ENCODE peak calls at places on chromosomes 13 and 19, in eight cellular contexts. L, I, K, S, G, V, M and X are unnamed samples.

GRCh38 chr13:50928609-50929274 is 19.2 kb downstream of the RNASEH2B start:
- DNase-seq in G (no peak), M (no peak), K (no peak), L (no peak), V (no peak), S (no peak), I (no peak), X (no peak)

GRCh38 chr13:96020155-96020575 is 33.0 kb downstream of the UGGT2 start:
- DNase-seq in V (peak), S (peak), L (peak), I (peak), M (peak), K (peak), G (no peak), X (no peak)

GRCh38 chr19:35757231-35757748 is 461 bp upstream of the HSPB6 start:
- DNase-seq in V (peak), S (peak), L (peak), M (no peak), K (peak), I (no peak), G (peak), X (peak)

GRCh38 chr19:21751379-21751778 is 16.0 kb downstream of the ZNF100 start:
- DNase-seq in G (no peak), L (no peak), I (no peak), K (no peak), V (no peak), S (no peak), M (no peak), X (no peak)

GRCh38 chr13:89514534-89515312 is 1832.8 kb upstream of the MIR17HG start:
- DNase-seq in K (no peak), S (no peak), V (peak), M (no peak), I (no peak), G (no peak), L (peak), X (no peak)

GRCh38 chr19:21668072-21668471 is 99.3 kb downstream of the ZNF100 start:
- DNase-seq in V (no peak), M (no peak), S (no peak), L (no peak), G (no peak), I (no peak), K (no peak), X (no peak)

GRCh38 chr13:95039415-95039814 is 261.8 kb downstream of the ABCC4 start:
- DNase-seq in L (no peak), S (no peak), M (no peak), V (no peak), I (no peak), K (no peak), G (no peak), X (no peak)

GRCh38 chr19:32646556-32646955 is 28.4 kb downstream of the ANKRD27 start:
- DNase-seq in K (no peak), M (no peak), L (no peak), S (no peak), I (no peak), G (no peak), V (no peak), X (no peak)

GRCh38 chr13:31200636-31200970 is 828 bp downstream of the B3GLCT start:
- DNase-seq in G (peak), S (peak), I (no peak), V (peak), M (peak), K (no peak), L (peak), X (peak)

GRCh38 chr19:934197-934840 is 8.5 kb downstream of the ARID3A start:
- DNase-seq in V (no peak), K (no peak), G (no peak), M (no peak), S (no peak), I (no peak), L (no peak), X (no peak)

GRCh38 chr19:49080392-49080791 is 4.9 kb upstream of the SNRNP70 start:
- DNase-seq in V (no peak), L (no peak), K (no peak), S (no peak), M (no peak), G (no peak), I (no peak), X (no peak)

GRCh38 chr13:40813662-40814454 is 24.4 kb downstream of the SLC25A15 start:
- DNase-seq in I (no peak), K (no peak), M (peak), S (no peak), G (no peak), V (peak), L (no peak), X (no peak)

GRCh38 chr19:3511506-3512251 is 5.6 kb downstream of the FZR1 start:
- DNase-seq in G (no peak), L (no peak), K (no peak), S (no peak), I (no peak), V (no peak), M (no peak), X (no peak)

GRCh38 chr19:371501-372160 is 27.0 kb upstream of the MIER2 start:
- DNase-seq in L (no peak), I (no peak), G (no peak), K (no peak), V (no peak), M (no peak), S (no peak), X (no peak)

GRCh38 chr13:48302920-48303330 is 626 bp upstream of the RB1 start:
- DNase-seq in V (no peak), M (no peak), K (peak), I (no peak), G (no peak), L (no peak), S (no peak), X (no peak)

GRCh38 chr13:73715114-73715909 is 418.9 kb downstream of the KLF12 start:
- DNase-seq in M (no peak), V (no peak), L (no peak), G (no peak), S (no peak), I (peak), K (no peak), X (no peak)

GRCh38 chr19:38707512-38708114 is 36.7 kb downstream of the CAPN12 start:
- DNase-seq in G (peak), M (no peak), L (peak), I (no peak), S (no peak), K (no peak), V (no peak), X (peak)

GRCh38 chr19:43763473-43763939 is 8.7 kb upstream of the SMG9 start:
- DNase-seq in M (no peak), K (no peak), S (no peak), G (no peak), V (no peak), I (no peak), L (no peak), X (no peak)

GRCh38 chr13:21402586-21403307 is 56.4 kb downstream of the ZDHHC20 start:
- DNase-seq in M (no peak), K (no peak), V (no peak), L (no peak), I (no peak), S (no peak), G (no peak), X (no peak)